ENCODE peak calls at places on chromosome X, in four cellular contexts. W, L, J and C are unnamed samples.

GRCh38 chrX:116239944-116240391 is 69.4 kb downstream of the AGTR2 start:
- DNase-seq in J (no peak), L (peak), W (no peak), C (no peak)

GRCh38 chrX:137425273-137425902 is 140.5 kb upstream of the ZIC3 start:
- DNase-seq in W (no peak), L (no peak), J (no peak), C (no peak)

GRCh38 chrX:2498781-2499302 is 1.9 kb downstream of the DHRSX start:
- DNase-seq in W (peak), L (peak), J (no peak), C (no peak)

GRCh38 chrX:55008571-55009358 is 8.6 kb downstream of the APEX2 start:
- DNase-seq in W (no peak), L (peak), J (no peak), C (peak)

GRCh38 chrX:42946544-42947223 is 168.7 kb upstream of the PPP1R2C start:
- DNase-seq in L (no peak), W (no peak), J (no peak), C (no peak)

GRCh38 chrX:79259073-79259689 is 108.0 kb downstream of the ITM2A start:
- DNase-seq in J (peak), L (no peak), W (no peak), C (peak)

GRCh38 chrX:5236096-5236495 is 992.6 kb downstream of the NLGN4X start:
- DNase-seq in L (no peak), W (no peak), J (no peak), C (no peak)

GRCh38 chrX:3962511-3963350 is 249.3 kb upstream of the PRKX start:
- DNase-seq in J (peak), W (no peak), L (no peak), C (no peak)

GRCh38 chrX:22969416-22969815 is 30.3 kb upstream of the DDX53 start:
- DNase-seq in W (no peak), L (peak), J (no peak), C (no peak)

GRCh38 chrX:9249452-9249851 is 215.4 kb upstream of the TBL1X start:
- DNase-seq in L (no peak), W (no peak), J (no peak), C (no peak)

GRCh38 chrX:105190252-105190853 is 30.1 kb downstream of the TEX13A start:
- DNase-seq in L (peak), W (no peak), J (peak), C (peak)

GRCh38 chrX:13287816-13288215 is 32.0 kb downstream of the ATXN3L start:
- DNase-seq in J (no peak), W (no peak), L (peak), C (no peak)

GRCh38 chrX:48896611-48897011 is 957 bp downstream of the TIMM17B start:
- DNase-seq in W (no peak), J (no peak), L (peak), C (no peak)

GRCh38 chrX:106862972-106863688 is 40.0 kb downstream of the RIPPLY1 start:
- DNase-seq in W (no peak), L (no peak), J (peak), C (peak)

GRCh38 chrX:106932960-106933537 is 12.8 kb downstream of the CLDN2 start:
- DNase-seq in W (no peak), L (peak), J (no peak), C (no peak)

GRCh38 chrX:152847281-152847680 is 16.4 kb downstream of the NSDHL start:
- DNase-seq in W (no peak), J (no peak), L (no peak), C (no peak)

GRCh38 chrX:9272166-9272565 is 192.7 kb upstream of the TBL1X start:
- DNase-seq in J (no peak), L (no peak), W (no peak), C (no peak)

GRCh38 chrX:46376246-46376885 is 168.9 kb downstream of the ZNF674 start:
- DNase-seq in J (peak), W (no peak), L (peak), C (peak)

GRCh38 chrX:7191681-7192110 is 43.7 kb upstream of the PUDP start:
- DNase-seq in L (no peak), J (no peak), W (no peak), C (no peak)

GRCh38 chrX:397575-397974 is 10.9 kb upstream of the PPP2R3B start:
- DNase-seq in J (no peak), W (no peak), L (peak), C (peak)

GRCh38 chrX:153366878-153367538 is 33.1 kb downstream of the ZNF275 start:
- DNase-seq in L (no peak), J (no peak), W (no peak), C (no peak)

GRCh38 chrX:152941328-152942111 is 43.7 kb downstream of the ZNF185 start:
- DNase-seq in L (peak), W (peak), J (peak), C (peak)

GRCh38 chrX:138794285-138794684 is 82.8 kb upstream of the FGF13 start:
- DNase-seq in J (no peak), L (no peak), W (no peak), C (no peak)

GRCh38 chrX:104351173-104351769 is 96.5 kb upstream of the ESX1 start:
- DNase-seq in W (no peak), J (no peak), L (peak), C (no peak)

GRCh38 chrX:48665991-48666390 is 17.6 kb upstream of the WAS start:
- DNase-seq in J (no peak), L (no peak), W (no peak), C (no peak)

GRCh38 chrX:40130207-40130606 is 32.4 kb upstream of the BCOR start:
- DNase-seq in L (peak), J (no peak), W (no peak), C (no peak)

GRCh38 chrX:87975365-87975764 is 457.8 kb downstream of the KLHL4 start:
- DNase-seq in W (no peak), J (no peak), L (no peak), C (no peak)

GRCh38 chrX:103211012-103211715 is 3.7 kb upstream of the BEX4 start:
- DNase-seq in L (peak), J (peak), W (no peak), C (peak)

GRCh38 chrX:85379174-85379907 is at the start of gene POF1B:
- DNase-seq in L (no peak), J (no peak), W (no peak), C (no peak)

GRCh38 chrX:95996294-95996693 is 688.3 kb upstream of the DIAPH2 start:
- DNase-seq in J (no peak), W (no peak), L (no peak), C (no peak)

GRCh38 chrX:40155617-40156471 is 58.1 kb upstream of the BCOR start:
- DNase-seq in L (no peak), J (peak), W (no peak), C (no peak)

GRCh38 chrX:36160056-36160455 is 240.5 kb downstream of the CFAP47 start:
- DNase-seq in L (no peak), W (no peak), J (no peak), C (no peak)

GRCh38 chrX:23403849-23404248 is 69.2 kb downstream of the PTCHD1 start:
- DNase-seq in J (no peak), W (no peak), L (no peak), C (no peak)

GRCh38 chrX:42930951-42931350 is 153.0 kb upstream of the PPP1R2C start:
- DNase-seq in W (no peak), J (no peak), L (no peak), C (no peak)

GRCh38 chrX:72009731-72010130 is 99.1 kb downstream of the NHSL2 start:
- DNase-seq in L (no peak), J (no peak), W (no peak), C (no peak)

GRCh38 chrX:154758696-154759095 is 4.0 kb upstream of the DKC1 start:
- DNase-seq in W (no peak), J (no peak), L (no peak), C (no peak)

GRCh38 chrX:45024501-45024900 is 151.5 kb downstream of the KDM6A start:
- DNase-seq in L (no peak), W (no peak), J (no peak), C (no peak)

GRCh38 chrX:14013074-14013473 is 16.6 kb downstream of the GEMIN8 start:
- DNase-seq in J (no peak), L (no peak), W (no peak), C (no peak)

GRCh38 chrX:97556359-97556758 is 672.7 kb downstream of the RPA4 start:
- DNase-seq in W (no peak), J (no peak), L (no peak), C (no peak)

GRCh38 chrX:85109235-85109634 is 105.6 kb downstream of the APOOL start:
- DNase-seq in W (no peak), J (peak), L (no peak), C (peak)

DNA sequence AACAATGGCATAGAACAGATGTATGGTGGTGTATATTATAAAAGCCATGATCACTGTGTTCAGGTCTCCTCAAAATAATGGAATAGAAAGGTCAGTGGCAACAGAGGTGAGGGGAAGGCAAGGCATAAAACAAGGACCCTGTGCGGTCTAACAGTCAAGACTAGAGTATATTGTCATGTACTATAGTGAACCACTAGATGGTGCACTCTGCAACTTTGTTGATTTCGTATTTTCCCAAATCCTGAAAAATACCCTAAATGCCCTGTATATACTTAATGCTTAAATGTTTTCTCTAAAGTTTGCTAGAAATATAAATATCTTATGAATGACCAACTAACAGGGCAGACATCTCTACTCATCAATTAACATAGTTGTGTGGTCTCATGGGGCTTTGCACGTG is 453.0 kb downstream of the PCDH11X start:
- DNase-seq in W (no peak), L (no peak), J (peak), C (no peak)
- TF ChIP-seq CTCF in W (peak), L (peak), J (no peak), C (no peak)

DNA sequence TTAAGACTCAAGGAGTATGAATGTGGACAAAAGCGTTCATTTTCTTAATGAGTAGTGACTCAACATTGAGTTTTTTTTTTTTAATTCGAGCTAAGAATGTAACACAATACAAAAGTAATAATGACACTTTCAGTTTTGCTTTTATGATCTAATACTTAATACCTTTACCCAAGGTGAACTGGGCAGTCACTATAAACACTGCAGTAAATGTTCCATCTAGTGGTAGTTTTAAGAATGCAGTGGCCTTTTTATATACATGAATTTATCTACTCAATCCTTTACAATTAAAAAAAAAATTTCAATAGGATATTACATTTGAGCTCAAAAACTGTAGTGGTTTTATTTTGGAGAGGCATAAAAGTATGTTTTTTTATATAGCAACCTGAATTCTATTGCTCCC is 33.9 kb downstream of the PDK3 start:
- DNase-seq in W (no peak), J (no peak), L (no peak), C (peak)
- TF ChIP-seq CTCF in W (peak), J (peak), L (peak), C (peak)

DNA sequence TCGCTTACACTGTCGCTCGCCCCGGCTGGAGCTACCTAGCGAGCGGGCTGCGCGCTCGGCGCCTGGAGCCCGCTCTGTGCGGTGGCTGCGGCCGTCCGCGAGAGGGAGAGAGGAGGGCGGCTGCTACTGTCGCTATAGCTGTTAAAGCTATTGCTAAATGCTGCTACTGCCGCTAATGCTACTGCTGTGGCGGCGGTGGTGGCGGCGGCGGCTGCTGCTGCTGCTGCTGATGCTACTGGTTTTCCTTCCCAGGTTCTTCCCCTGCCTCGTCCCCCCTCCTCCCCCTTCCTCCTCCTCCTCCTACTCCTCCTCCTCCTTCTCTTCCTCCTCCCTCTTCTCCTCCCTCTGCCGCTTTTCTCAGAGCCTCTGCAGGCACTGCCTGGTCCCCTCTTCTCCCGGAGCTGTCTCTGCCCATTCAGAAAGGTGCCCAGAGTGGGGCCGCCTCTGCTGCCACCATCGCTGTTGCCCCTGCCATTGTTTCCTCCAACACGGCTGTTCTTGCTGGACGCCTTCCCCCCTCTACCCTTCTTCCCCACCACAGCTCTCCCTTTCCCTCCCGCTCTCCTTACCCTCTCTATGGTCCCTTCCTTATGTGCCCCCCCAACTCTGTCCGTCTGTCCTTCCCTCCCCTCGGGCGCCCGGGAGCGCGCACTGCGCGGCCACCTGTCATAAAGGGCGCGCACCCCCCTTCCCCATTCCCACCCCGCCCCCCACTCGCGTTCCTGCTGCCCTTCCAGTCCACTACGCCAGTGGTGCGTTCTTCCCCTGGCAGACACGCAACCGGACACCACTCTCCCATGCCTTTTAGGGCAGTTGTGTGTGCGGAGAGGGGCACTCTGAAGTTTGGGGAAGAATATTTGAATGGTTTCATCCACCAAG is at the start of gene NEXMIF:
- DNase-seq in J (peak), L (peak), W (no peak), C (peak)
- TF ChIP-seq CTCF in J (no peak), L (no peak), W (peak), C (no peak)

DNA sequence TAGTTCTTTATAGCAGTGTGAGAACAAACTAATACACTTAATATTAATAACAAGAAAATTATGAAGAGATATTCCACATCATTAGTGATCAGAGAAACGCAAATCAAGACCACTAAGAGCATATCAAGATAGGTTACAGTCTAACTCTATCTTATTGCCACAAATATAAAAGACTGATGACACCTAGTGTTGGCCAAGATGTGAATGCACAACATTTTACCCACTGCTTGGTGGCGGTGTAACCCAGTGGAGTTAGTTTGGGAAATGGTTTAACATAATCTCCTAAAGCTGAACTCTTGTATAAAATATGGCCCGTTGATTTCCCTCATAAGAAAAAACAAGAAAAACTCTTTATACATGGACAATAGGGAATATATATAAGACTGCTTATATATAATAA is 92.4 kb downstream of the SLITRK2 start:
- DNase-seq in W (no peak), J (no peak), L (no peak), C (no peak)
- TF ChIP-seq CTCF in W (no peak), J (no peak), L (no peak), C (no peak)

DNA sequence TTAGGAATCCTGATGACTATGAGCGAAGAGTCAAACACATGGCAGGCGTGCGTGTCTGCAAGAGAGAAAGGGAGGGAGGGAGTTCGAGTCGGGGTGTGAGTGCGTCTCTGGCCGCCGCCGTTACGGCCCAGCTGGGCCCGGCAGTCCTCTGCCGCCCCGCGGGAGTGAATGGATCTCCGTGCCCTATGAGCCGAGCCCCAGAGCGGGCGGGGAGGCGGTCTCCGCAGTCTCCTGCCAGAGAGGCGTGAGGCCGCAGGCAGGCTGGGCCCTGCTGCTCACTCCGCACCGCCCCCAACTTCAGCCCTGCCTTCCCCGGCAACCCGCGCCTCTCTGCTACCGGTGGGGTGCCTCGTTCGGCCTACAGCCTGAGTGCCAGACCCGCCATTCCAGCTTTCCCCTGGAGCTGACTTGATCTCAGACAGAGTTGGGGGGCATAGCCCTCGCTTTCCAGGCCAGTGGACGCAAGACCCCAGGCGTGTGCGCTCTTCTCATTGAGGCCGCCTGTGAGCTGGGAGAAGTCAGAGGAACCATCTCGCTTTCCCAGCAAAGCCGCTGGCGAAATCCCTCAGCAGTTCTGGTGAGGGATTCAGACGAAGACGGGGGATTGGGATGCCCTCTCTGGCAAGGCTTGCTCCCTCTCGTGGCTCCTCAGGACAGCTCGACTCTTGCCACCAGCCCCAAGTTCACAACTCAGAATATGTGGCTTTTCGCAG is 1.4 kb downstream of the SLC16A2 start:
- DNase-seq in J (peak), L (peak), W (peak), C (peak)
- TF ChIP-seq CTCF in J (no peak), L (no peak), W (peak), C (no peak)